ENCODE peak calls at places on chromosomes 2 and 18, in six cellular contexts. J is OCI-LY7, I is HCT116, M is ovary, E is nephron progenitor cell, L is fibroblast of mammary gland. H is an unnamed sample.

GRCh38 chr2:171578156-171578803 is 56.0 kb downstream of the CYBRD1 start:
- DNase-seq in E (no peak), M (no peak), J (no peak), I (no peak), L (no peak), H (no peak)

GRCh38 chr18:2442726-2443275 is 128.5 kb downstream of the METTL4 start:
- DNase-seq in J (no peak), E (no peak), L (no peak), I (no peak), M (no peak), H (no peak)

GRCh38 chr18:23936371-23936958 is 78.1 kb upstream of the TTC39C start:
- DNase-seq in E (no peak), M (no peak), I (no peak), J (no peak), L (no peak), H (no peak)

GRCh38 chr18:44325903-44326650 is 354.6 kb upstream of the SETBP1 start:
- DNase-seq in I (no peak), M (peak; percentile 26), L (peak; percentile 81), J (peak; percentile 19), E (peak; percentile 72), H (peak; percentile 64)

GRCh38 chr18:35919179-35919578 is 53.3 kb upstream of the RMP24 start:
- DNase-seq in I (no peak), J (no peak), E (no peak), L (no peak), M (no peak), H (no peak)

GRCh38 chr18:9578306-9578705 is 36.1 kb downstream of the PPP4R1 start:
- DNase-seq in I (no peak), L (peak; percentile 31), M (no peak), E (no peak), J (no peak), H (no peak)

GRCh38 chr2:12637754-12638153 is 79.0 kb upstream of the TRIB2 start:
- DNase-seq in E (no peak), I (no peak), J (no peak), L (peak; percentile 67), M (no peak), H (no peak)

GRCh38 chr2:38690499-38691420 is 24.8 kb downstream of the GALM start:
- DNase-seq in J (no peak), E (no peak), L (peak; percentile 92), I (peak; percentile 65), M (no peak), H (no peak)

GRCh38 chr18:48896875-48897511 is 53.8 kb downstream of the SMAD7 start:
- DNase-seq in E (no peak), I (no peak), L (peak; percentile 67), M (no peak), J (peak; percentile 13), H (peak; percentile 75)

GRCh38 chr2:59029058-59029457 is 787.9 kb upstream of the FANCL start:
- DNase-seq in J (no peak), M (no peak), I (no peak), E (no peak), L (no peak), H (no peak)

GRCh38 chr18:77632738-77633137 is 383.1 kb downstream of the GALR1 start:
- DNase-seq in I (no peak), E (no peak), M (no peak), J (peak; percentile 22), L (no peak), H (no peak)

GRCh38 chr2:221969087-221969829 is 329.5 kb downstream of the PAX3 start:
- DNase-seq in E (peak; percentile 25), M (no peak), I (peak; percentile 13), L (peak; percentile 58), J (peak; percentile 33), H (peak; percentile 2)

GRCh38 chr2:120599064-120599463 is 136.6 kb upstream of the GLI2 start:
- DNase-seq in M (no peak), L (no peak), J (no peak), I (no peak), E (no peak), H (no peak)

GRCh38 chr18:75127143-75128021 is 81.6 kb downstream of the PTGR3 start:
- DNase-seq in E (peak; percentile 17), L (no peak), J (no peak), M (no peak), I (no peak), H (no peak)

GRCh38 chr2:180735799-180736198 is 244.6 kb upstream of the UBE2E3 start:
- DNase-seq in I (no peak), E (no peak), L (no peak), J (no peak), M (no peak), H (no peak)

GRCh38 chr2:77807531-77808215 is 285.5 kb upstream of the LRRTM4 start:
- DNase-seq in E (no peak), L (no peak), I (no peak), J (no peak), M (no peak), H (no peak)

GRCh38 chr18:12315481-12315880 is 7.4 kb downstream of the TUBB6 start:
- DNase-seq in I (no peak), M (no peak), L (peak; percentile 60), J (no peak), E (no peak), H (no peak)

GRCh38 chr2:233638836-233639235 is 2.6 kb downstream of the UGT1A10 start:
- DNase-seq in E (no peak), L (no peak), I (no peak), M (no peak), J (peak; percentile 47), H (peak; percentile 10)

GRCh38 chr2:174332607-174333001 is 2.1 kb upstream of the SP9 start:
- DNase-seq in L (no peak), M (no peak), J (no peak), E (peak; percentile 50), I (no peak), H (no peak)

GRCh38 chr18:50707841-50708240 is 112.0 kb downstream of the MRO start:
- DNase-seq in E (no peak), J (no peak), I (no peak), L (peak; percentile 24), M (no peak), H (no peak)

GRCh38 chr2:55013936-55014335 is 36.3 kb downstream of the RTN4 start:
- DNase-seq in E (no peak), M (no peak), I (no peak), J (no peak), L (no peak), H (no peak)

GRCh38 chr2:239609162-239609561 is 208.3 kb upstream of the HDAC4 start:
- DNase-seq in E (no peak), J (no peak), I (no peak), L (no peak), M (no peak), H (no peak)

GRCh38 chr2:25544445-25544844 is 128.9 kb downstream of the DTNB start:
- DNase-seq in E (no peak), J (no peak), M (no peak), L (no peak), I (no peak), H (no peak)

GRCh38 chr2:52629944-52630343 is 1137.7 kb upstream of the CHAC2 start:
- DNase-seq in M (no peak), L (no peak), E (no peak), I (no peak), J (no peak), H (no peak)

DNA sequence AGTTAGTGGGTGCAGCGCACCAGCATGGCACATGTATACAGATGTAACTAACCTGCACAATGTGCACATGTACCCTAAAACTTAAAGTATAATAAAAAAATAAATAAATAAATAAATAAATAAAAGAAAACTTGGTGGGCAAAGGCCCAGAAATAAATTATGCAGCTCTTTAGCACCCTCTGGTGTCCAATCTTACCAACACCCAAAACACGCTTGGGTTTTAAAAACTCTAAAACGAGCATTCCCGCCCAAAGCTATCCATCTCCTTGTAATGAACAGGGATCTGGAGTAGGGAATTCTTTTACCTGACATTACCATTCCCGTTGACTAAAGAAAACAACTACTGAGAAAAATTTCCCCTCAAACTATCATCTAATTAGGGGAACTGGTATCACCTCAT is 2005.9 kb upstream of the CELF4 start:
- DNase-seq in M (no peak), E (no peak), L (peak; percentile 33), I (no peak), J (no peak), H (no peak)
- TF ChIP-seq CTCF in M (no peak), E (peak; percentile 21), L (peak; percentile 32), I (peak; percentile 8), J (peak; percentile 41), H (peak; percentile 29)

GRCh38 chr2:219998714-219999227 is 371.3 kb downstream of the SLC4A3 start:
- DNase-seq in J (no peak), E (no peak), I (no peak), L (no peak), M (no peak), H (no peak)
- TF ChIP-seq CTCF in J (peak; percentile 70), E (no peak), I (peak; percentile 30), L (peak; percentile 3), M (no peak), H (no peak)

DNA sequence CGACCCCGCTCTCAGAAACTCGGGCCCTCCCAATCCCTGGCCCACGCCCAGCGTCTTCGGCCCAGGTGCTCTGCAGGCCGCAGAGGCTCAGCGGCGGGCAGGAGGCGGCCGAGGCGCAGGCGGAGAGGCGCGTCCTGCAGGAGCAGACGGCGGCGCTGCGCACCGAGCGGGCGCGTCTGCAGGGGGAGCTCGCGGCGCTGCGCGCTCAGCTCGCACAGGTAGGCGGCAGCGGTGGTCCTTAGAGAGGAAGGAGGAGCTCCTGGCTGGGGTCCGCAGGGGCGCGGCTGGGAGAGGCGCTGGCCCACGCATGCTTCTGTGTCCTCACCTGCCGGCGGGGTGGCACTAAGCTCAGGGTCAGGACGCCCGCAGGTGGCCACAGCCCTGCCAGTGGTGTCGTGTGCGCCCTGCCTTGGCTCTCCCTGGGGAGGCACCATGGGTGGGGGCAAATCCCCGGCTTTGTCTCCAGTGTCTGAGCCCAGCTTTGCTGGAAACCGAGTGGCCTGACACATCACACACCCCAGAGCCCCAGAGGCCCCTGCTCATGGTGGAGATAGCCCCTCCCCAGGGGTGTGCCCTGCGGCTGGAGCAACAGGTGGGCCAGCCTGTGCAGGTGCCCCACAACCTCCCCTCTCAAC is 14.9 kb upstream of the SNED1 start:
- DNase-seq in J (peak; percentile 74), L (no peak), I (peak; percentile 41), E (peak; percentile 74), M (peak; percentile 46), H (peak; percentile 53)
- TF ChIP-seq CTCF in J (peak; percentile 80), L (no peak), I (peak; percentile 94), E (peak; percentile 56), M (peak; percentile 57), H (peak; percentile 75)

GRCh38 chr2:213490087-213490486 is 205.8 kb downstream of the SPAG16 start:
- DNase-seq in J (peak; percentile 15), I (no peak), M (no peak), L (no peak), E (no peak), H (no peak)
- TF ChIP-seq CTCF in J (peak; percentile 62), I (peak; percentile 10), M (no peak), L (no peak), E (no peak), H (no peak)

GRCh38 chr2:45484965-45485364 is 126.1 kb downstream of the SRBD1 start:
- DNase-seq in L (no peak), J (no peak), I (no peak), E (no peak), M (no peak), H (no peak)

GRCh38 chr2:45483997-45484396 is 127.1 kb downstream of the SRBD1 start:
- DNase-seq in L (peak; percentile 71), E (no peak), I (peak; percentile 4), J (peak; percentile 25), M (no peak), H (no peak)
- TF ChIP-seq CTCF in L (peak; percentile 58), E (peak; percentile 33), I (no peak), J (peak; percentile 64), M (no peak), H (peak; percentile 37)

H was measured in activated CD8-positive, alpha-beta T cell treated with anti-CD3 and anti-CD28 coated beads for 36 hours.